ENCODE peak calls at places on chromosomes 13 and 19, in ten cellular contexts. One of them, this sample, is unnamed.

GRCh38 chr19:12801466-12802266 is at the start of the genes PRDX2 and THSD8:
- DNase-seq in stimulated activated CD4-positive, alpha-beta T cell treated with anti-CD3 and anti-CD28 coated beads, Interleukin-2, amount 100 ng/mL, for 24 hours: peak
- DNase-seq in cardiac muscle cell: peak
- DNase-seq in activated naive CD8-positive, alpha-beta T cell treated with anti-CD3 and anti-CD28 coated beads, Interleukin-2, amount 50 U/mL, for 24 hours: peak
- DNase-seq in stimulated activated CD8-positive, alpha-beta memory T cell treated with anti-CD3 and anti-CD28 coated beads, Interleukin-15, amount 100 ng/mL, for 48 hours: no peak
- DNase-seq in activated T-cell treated with anti-CD3 and anti-CD28 coated beads, Interleukin-2, amount 50 U/mL, for 48 hours: peak
- DNase-seq in foreskin keratinocyte: no peak
- DNase-seq in lower leg skin: peak
- DNase-seq in RWPE1: peak
- DNase-seq in upper lobe of right lung: peak
- DNase-seq in this sample: peak

GRCh38 chr19:4390017-4390861 is 10.1 kb downstream of the SH3GL1 start:
- DNase-seq in stimulated activated CD4-positive, alpha-beta T cell treated with anti-CD3 and anti-CD28 coated beads, Interleukin-2, amount 100 ng/mL, for 24 hours: no peak
- DNase-seq in cardiac muscle cell: peak
- DNase-seq in activated naive CD8-positive, alpha-beta T cell treated with anti-CD3 and anti-CD28 coated beads, Interleukin-2, amount 50 U/mL, for 24 hours: no peak
- DNase-seq in stimulated activated CD8-positive, alpha-beta memory T cell treated with anti-CD3 and anti-CD28 coated beads, Interleukin-15, amount 100 ng/mL, for 48 hours: no peak
- DNase-seq in activated T-cell treated with anti-CD3 and anti-CD28 coated beads, Interleukin-2, amount 50 U/mL, for 48 hours: no peak
- DNase-seq in foreskin keratinocyte: no peak
- DNase-seq in lower leg skin: no peak
- DNase-seq in RWPE1: no peak
- DNase-seq in upper lobe of right lung: no peak
- DNase-seq in this sample: no peak

GRCh38 chr13:113971471-113972231 is 2.2 kb downstream of the C13orf46 start:
- DNase-seq in stimulated activated CD4-positive, alpha-beta T cell treated with anti-CD3 and anti-CD28 coated beads, Interleukin-2, amount 100 ng/mL, for 24 hours: no peak
- DNase-seq in cardiac muscle cell: no peak
- DNase-seq in activated naive CD8-positive, alpha-beta T cell treated with anti-CD3 and anti-CD28 coated beads, Interleukin-2, amount 50 U/mL, for 24 hours: no peak
- DNase-seq in stimulated activated CD8-positive, alpha-beta memory T cell treated with anti-CD3 and anti-CD28 coated beads, Interleukin-15, amount 100 ng/mL, for 48 hours: no peak
- DNase-seq in activated T-cell treated with anti-CD3 and anti-CD28 coated beads, Interleukin-2, amount 50 U/mL, for 48 hours: no peak
- DNase-seq in foreskin keratinocyte: no peak
- DNase-seq in lower leg skin: peak
- DNase-seq in RWPE1: no peak
- DNase-seq in upper lobe of right lung: peak
- DNase-seq in this sample: no peak

GRCh38 chr19:17376935-17377600 is at the start of gene PLVAP:
- DNase-seq in stimulated activated CD4-positive, alpha-beta T cell treated with anti-CD3 and anti-CD28 coated beads, Interleukin-2, amount 100 ng/mL, for 24 hours: no peak
- DNase-seq in cardiac muscle cell: no peak
- DNase-seq in activated naive CD8-positive, alpha-beta T cell treated with anti-CD3 and anti-CD28 coated beads, Interleukin-2, amount 50 U/mL, for 24 hours: no peak
- DNase-seq in stimulated activated CD8-positive, alpha-beta memory T cell treated with anti-CD3 and anti-CD28 coated beads, Interleukin-15, amount 100 ng/mL, for 48 hours: no peak
- DNase-seq in activated T-cell treated with anti-CD3 and anti-CD28 coated beads, Interleukin-2, amount 50 U/mL, for 48 hours: no peak
- DNase-seq in foreskin keratinocyte: no peak
- DNase-seq in lower leg skin: no peak
- DNase-seq in RWPE1: no peak
- DNase-seq in upper lobe of right lung: no peak
- DNase-seq in this sample: no peak

GRCh38 chr19:16435999-16436650 is 35.6 kb downstream of the EPS15L1 start:
- DNase-seq in stimulated activated CD4-positive, alpha-beta T cell treated with anti-CD3 and anti-CD28 coated beads, Interleukin-2, amount 100 ng/mL, for 24 hours: no peak
- DNase-seq in cardiac muscle cell: peak
- DNase-seq in activated naive CD8-positive, alpha-beta T cell treated with anti-CD3 and anti-CD28 coated beads, Interleukin-2, amount 50 U/mL, for 24 hours: no peak
- DNase-seq in stimulated activated CD8-positive, alpha-beta memory T cell treated with anti-CD3 and anti-CD28 coated beads, Interleukin-15, amount 100 ng/mL, for 48 hours: no peak
- DNase-seq in activated T-cell treated with anti-CD3 and anti-CD28 coated beads, Interleukin-2, amount 50 U/mL, for 48 hours: no peak
- DNase-seq in foreskin keratinocyte: no peak
- DNase-seq in lower leg skin: no peak
- DNase-seq in RWPE1: no peak
- DNase-seq in upper lobe of right lung: no peak
- DNase-seq in this sample: no peak

GRCh38 chr19:41758846-41759245 is 3.5 kb downstream of the CEACAM6 start:
- DNase-seq in stimulated activated CD4-positive, alpha-beta T cell treated with anti-CD3 and anti-CD28 coated beads, Interleukin-2, amount 100 ng/mL, for 24 hours: no peak
- DNase-seq in cardiac muscle cell: no peak
- DNase-seq in activated naive CD8-positive, alpha-beta T cell treated with anti-CD3 and anti-CD28 coated beads, Interleukin-2, amount 50 U/mL, for 24 hours: no peak
- DNase-seq in stimulated activated CD8-positive, alpha-beta memory T cell treated with anti-CD3 and anti-CD28 coated beads, Interleukin-15, amount 100 ng/mL, for 48 hours: no peak
- DNase-seq in activated T-cell treated with anti-CD3 and anti-CD28 coated beads, Interleukin-2, amount 50 U/mL, for 48 hours: no peak
- DNase-seq in foreskin keratinocyte: no peak
- DNase-seq in lower leg skin: peak
- DNase-seq in RWPE1: no peak
- DNase-seq in upper lobe of right lung: no peak
- DNase-seq in this sample: no peak

GRCh38 chr13:99406799-99407201 is 94.5 kb upstream of the TM9SF2 start:
- DNase-seq in stimulated activated CD4-positive, alpha-beta T cell treated with anti-CD3 and anti-CD28 coated beads, Interleukin-2, amount 100 ng/mL, for 24 hours: no peak
- DNase-seq in cardiac muscle cell: peak
- DNase-seq in activated naive CD8-positive, alpha-beta T cell treated with anti-CD3 and anti-CD28 coated beads, Interleukin-2, amount 50 U/mL, for 24 hours: no peak
- DNase-seq in stimulated activated CD8-positive, alpha-beta memory T cell treated with anti-CD3 and anti-CD28 coated beads, Interleukin-15, amount 100 ng/mL, for 48 hours: no peak
- DNase-seq in activated T-cell treated with anti-CD3 and anti-CD28 coated beads, Interleukin-2, amount 50 U/mL, for 48 hours: no peak
- DNase-seq in foreskin keratinocyte: no peak
- DNase-seq in lower leg skin: peak
- DNase-seq in RWPE1: no peak
- DNase-seq in upper lobe of right lung: peak
- DNase-seq in this sample: no peak

GRCh38 chr19:40388486-40388885 is 1.5 kb downstream of the HIPK4 start:
- DNase-seq in stimulated activated CD4-positive, alpha-beta T cell treated with anti-CD3 and anti-CD28 coated beads, Interleukin-2, amount 100 ng/mL, for 24 hours: no peak
- DNase-seq in cardiac muscle cell: no peak
- DNase-seq in activated naive CD8-positive, alpha-beta T cell treated with anti-CD3 and anti-CD28 coated beads, Interleukin-2, amount 50 U/mL, for 24 hours: no peak
- DNase-seq in stimulated activated CD8-positive, alpha-beta memory T cell treated with anti-CD3 and anti-CD28 coated beads, Interleukin-15, amount 100 ng/mL, for 48 hours: no peak
- DNase-seq in activated T-cell treated with anti-CD3 and anti-CD28 coated beads, Interleukin-2, amount 50 U/mL, for 48 hours: no peak
- DNase-seq in foreskin keratinocyte: no peak
- DNase-seq in lower leg skin: no peak
- DNase-seq in RWPE1: no peak
- DNase-seq in upper lobe of right lung: no peak
- DNase-seq in this sample: no peak

GRCh38 chr13:109812375-109812774 is 26.0 kb upstream of the IRS2 start:
- DNase-seq in stimulated activated CD4-positive, alpha-beta T cell treated with anti-CD3 and anti-CD28 coated beads, Interleukin-2, amount 100 ng/mL, for 24 hours: no peak
- DNase-seq in cardiac muscle cell: no peak
- DNase-seq in activated naive CD8-positive, alpha-beta T cell treated with anti-CD3 and anti-CD28 coated beads, Interleukin-2, amount 50 U/mL, for 24 hours: no peak
- DNase-seq in stimulated activated CD8-positive, alpha-beta memory T cell treated with anti-CD3 and anti-CD28 coated beads, Interleukin-15, amount 100 ng/mL, for 48 hours: no peak
- DNase-seq in activated T-cell treated with anti-CD3 and anti-CD28 coated beads, Interleukin-2, amount 50 U/mL, for 48 hours: no peak
- DNase-seq in foreskin keratinocyte: no peak
- DNase-seq in lower leg skin: no peak
- DNase-seq in RWPE1: no peak
- DNase-seq in upper lobe of right lung: no peak
- DNase-seq in this sample: no peak

GRCh38 chr19:16384688-16385087 is 60.1 kb downstream of the KLF2 start:
- DNase-seq in stimulated activated CD4-positive, alpha-beta T cell treated with anti-CD3 and anti-CD28 coated beads, Interleukin-2, amount 100 ng/mL, for 24 hours: no peak
- DNase-seq in cardiac muscle cell: no peak
- DNase-seq in activated naive CD8-positive, alpha-beta T cell treated with anti-CD3 and anti-CD28 coated beads, Interleukin-2, amount 50 U/mL, for 24 hours: no peak
- DNase-seq in stimulated activated CD8-positive, alpha-beta memory T cell treated with anti-CD3 and anti-CD28 coated beads, Interleukin-15, amount 100 ng/mL, for 48 hours: no peak
- DNase-seq in activated T-cell treated with anti-CD3 and anti-CD28 coated beads, Interleukin-2, amount 50 U/mL, for 48 hours: no peak
- DNase-seq in foreskin keratinocyte: no peak
- DNase-seq in lower leg skin: no peak
- DNase-seq in RWPE1: no peak
- DNase-seq in upper lobe of right lung: no peak
- DNase-seq in this sample: no peak

GRCh38 chr19:41565384-41565730 is 10.6 kb upstream of the CEACAM21 start:
- DNase-seq in stimulated activated CD4-positive, alpha-beta T cell treated with anti-CD3 and anti-CD28 coated beads, Interleukin-2, amount 100 ng/mL, for 24 hours: no peak
- DNase-seq in cardiac muscle cell: no peak
- DNase-seq in activated naive CD8-positive, alpha-beta T cell treated with anti-CD3 and anti-CD28 coated beads, Interleukin-2, amount 50 U/mL, for 24 hours: no peak
- DNase-seq in stimulated activated CD8-positive, alpha-beta memory T cell treated with anti-CD3 and anti-CD28 coated beads, Interleukin-15, amount 100 ng/mL, for 48 hours: no peak
- DNase-seq in activated T-cell treated with anti-CD3 and anti-CD28 coated beads, Interleukin-2, amount 50 U/mL, for 48 hours: no peak
- DNase-seq in foreskin keratinocyte: no peak
- DNase-seq in lower leg skin: no peak
- DNase-seq in RWPE1: no peak
- DNase-seq in upper lobe of right lung: no peak
- DNase-seq in this sample: no peak

GRCh38 chr13:111114362-111115050 is 604 bp upstream of the ARHGEF7 start:
- DNase-seq in stimulated activated CD4-positive, alpha-beta T cell treated with anti-CD3 and anti-CD28 coated beads, Interleukin-2, amount 100 ng/mL, for 24 hours: peak
- DNase-seq in cardiac muscle cell: peak
- DNase-seq in activated naive CD8-positive, alpha-beta T cell treated with anti-CD3 and anti-CD28 coated beads, Interleukin-2, amount 50 U/mL, for 24 hours: no peak
- DNase-seq in stimulated activated CD8-positive, alpha-beta memory T cell treated with anti-CD3 and anti-CD28 coated beads, Interleukin-15, amount 100 ng/mL, for 48 hours: no peak
- DNase-seq in activated T-cell treated with anti-CD3 and anti-CD28 coated beads, Interleukin-2, amount 50 U/mL, for 48 hours: peak
- DNase-seq in foreskin keratinocyte: no peak
- DNase-seq in lower leg skin: peak
- DNase-seq in RWPE1: no peak
- DNase-seq in upper lobe of right lung: peak
- DNase-seq in this sample: peak

GRCh38 chr13:98890920-98891319 is 86.9 kb downstream of the DOCK9 start:
- DNase-seq in stimulated activated CD4-positive, alpha-beta T cell treated with anti-CD3 and anti-CD28 coated beads, Interleukin-2, amount 100 ng/mL, for 24 hours: no peak
- DNase-seq in cardiac muscle cell: no peak
- DNase-seq in activated naive CD8-positive, alpha-beta T cell treated with anti-CD3 and anti-CD28 coated beads, Interleukin-2, amount 50 U/mL, for 24 hours: no peak
- DNase-seq in stimulated activated CD8-positive, alpha-beta memory T cell treated with anti-CD3 and anti-CD28 coated beads, Interleukin-15, amount 100 ng/mL, for 48 hours: no peak
- DNase-seq in activated T-cell treated with anti-CD3 and anti-CD28 coated beads, Interleukin-2, amount 50 U/mL, for 48 hours: no peak
- DNase-seq in foreskin keratinocyte: no peak
- DNase-seq in lower leg skin: no peak
- DNase-seq in RWPE1: no peak
- DNase-seq in upper lobe of right lung: no peak
- DNase-seq in this sample: no peak

GRCh38 chr19:4140237-4140711 is 13.2 kb upstream of the CREB3L3 start:
- DNase-seq in stimulated activated CD4-positive, alpha-beta T cell treated with anti-CD3 and anti-CD28 coated beads, Interleukin-2, amount 100 ng/mL, for 24 hours: peak
- DNase-seq in cardiac muscle cell: peak
- DNase-seq in activated naive CD8-positive, alpha-beta T cell treated with anti-CD3 and anti-CD28 coated beads, Interleukin-2, amount 50 U/mL, for 24 hours: peak
- DNase-seq in stimulated activated CD8-positive, alpha-beta memory T cell treated with anti-CD3 and anti-CD28 coated beads, Interleukin-15, amount 100 ng/mL, for 48 hours: no peak
- DNase-seq in activated T-cell treated with anti-CD3 and anti-CD28 coated beads, Interleukin-2, amount 50 U/mL, for 48 hours: peak
- DNase-seq in foreskin keratinocyte: no peak
- DNase-seq in lower leg skin: no peak
- DNase-seq in RWPE1: peak
- DNase-seq in upper lobe of right lung: no peak
- DNase-seq in this sample: peak

GRCh38 chr13:34435338-34435737 is 506.7 kb upstream of the NBEA start:
- DNase-seq in stimulated activated CD4-positive, alpha-beta T cell treated with anti-CD3 and anti-CD28 coated beads, Interleukin-2, amount 100 ng/mL, for 24 hours: no peak
- DNase-seq in cardiac muscle cell: peak
- DNase-seq in activated naive CD8-positive, alpha-beta T cell treated with anti-CD3 and anti-CD28 coated beads, Interleukin-2, amount 50 U/mL, for 24 hours: no peak
- DNase-seq in stimulated activated CD8-positive, alpha-beta memory T cell treated with anti-CD3 and anti-CD28 coated beads, Interleukin-15, amount 100 ng/mL, for 48 hours: no peak
- DNase-seq in activated T-cell treated with anti-CD3 and anti-CD28 coated beads, Interleukin-2, amount 50 U/mL, for 48 hours: no peak
- DNase-seq in foreskin keratinocyte: no peak
- DNase-seq in lower leg skin: no peak
- DNase-seq in RWPE1: no peak
- DNase-seq in upper lobe of right lung: no peak
- DNase-seq in this sample: peak

GRCh38 chr13:89150362-89150761 is 1479.2 kb downstream of the SLITRK5 start:
- DNase-seq in stimulated activated CD4-positive, alpha-beta T cell treated with anti-CD3 and anti-CD28 coated beads, Interleukin-2, amount 100 ng/mL, for 24 hours: no peak
- DNase-seq in cardiac muscle cell: peak
- DNase-seq in activated naive CD8-positive, alpha-beta T cell treated with anti-CD3 and anti-CD28 coated beads, Interleukin-2, amount 50 U/mL, for 24 hours: no peak
- DNase-seq in stimulated activated CD8-positive, alpha-beta memory T cell treated with anti-CD3 and anti-CD28 coated beads, Interleukin-15, amount 100 ng/mL, for 48 hours: no peak
- DNase-seq in activated T-cell treated with anti-CD3 and anti-CD28 coated beads, Interleukin-2, amount 50 U/mL, for 48 hours: no peak
- DNase-seq in foreskin keratinocyte: no peak
- DNase-seq in lower leg skin: no peak
- DNase-seq in RWPE1: no peak
- DNase-seq in upper lobe of right lung: no peak
- DNase-seq in this sample: no peak

GRCh38 chr13:112768795-112769411 is 79.1 kb downstream of the ATP11A start:
- DNase-seq in stimulated activated CD4-positive, alpha-beta T cell treated with anti-CD3 and anti-CD28 coated beads, Interleukin-2, amount 100 ng/mL, for 24 hours: no peak
- DNase-seq in cardiac muscle cell: no peak
- DNase-seq in activated naive CD8-positive, alpha-beta T cell treated with anti-CD3 and anti-CD28 coated beads, Interleukin-2, amount 50 U/mL, for 24 hours: peak
- DNase-seq in stimulated activated CD8-positive, alpha-beta memory T cell treated with anti-CD3 and anti-CD28 coated beads, Interleukin-15, amount 100 ng/mL, for 48 hours: peak
- DNase-seq in activated T-cell treated with anti-CD3 and anti-CD28 coated beads, Interleukin-2, amount 50 U/mL, for 48 hours: no peak
- DNase-seq in foreskin keratinocyte: no peak
- DNase-seq in lower leg skin: no peak
- DNase-seq in RWPE1: no peak
- DNase-seq in upper lobe of right lung: peak
- DNase-seq in this sample: peak

GRCh38 chr19:12365094-12365371 is 450 bp downstream of the ZNF442 start:
- DNase-seq in stimulated activated CD4-positive, alpha-beta T cell treated with anti-CD3 and anti-CD28 coated beads, Interleukin-2, amount 100 ng/mL, for 24 hours: no peak
- DNase-seq in cardiac muscle cell: peak
- DNase-seq in activated naive CD8-positive, alpha-beta T cell treated with anti-CD3 and anti-CD28 coated beads, Interleukin-2, amount 50 U/mL, for 24 hours: no peak
- DNase-seq in stimulated activated CD8-positive, alpha-beta memory T cell treated with anti-CD3 and anti-CD28 coated beads, Interleukin-15, amount 100 ng/mL, for 48 hours: no peak
- DNase-seq in activated T-cell treated with anti-CD3 and anti-CD28 coated beads, Interleukin-2, amount 50 U/mL, for 48 hours: no peak
- DNase-seq in foreskin keratinocyte: no peak
- DNase-seq in lower leg skin: peak
- DNase-seq in RWPE1: peak
- DNase-seq in upper lobe of right lung: no peak
- DNase-seq in this sample: peak

GRCh38 chr13:113169277-113170272 is 11.1 kb downstream of the PROZ start:
- DNase-seq in stimulated activated CD4-positive, alpha-beta T cell treated with anti-CD3 and anti-CD28 coated beads, Interleukin-2, amount 100 ng/mL, for 24 hours: no peak
- DNase-seq in cardiac muscle cell: no peak
- DNase-seq in activated naive CD8-positive, alpha-beta T cell treated with anti-CD3 and anti-CD28 coated beads, Interleukin-2, amount 50 U/mL, for 24 hours: no peak
- DNase-seq in stimulated activated CD8-positive, alpha-beta memory T cell treated with anti-CD3 and anti-CD28 coated beads, Interleukin-15, amount 100 ng/mL, for 48 hours: no peak
- DNase-seq in activated T-cell treated with anti-CD3 and anti-CD28 coated beads, Interleukin-2, amount 50 U/mL, for 48 hours: no peak
- DNase-seq in foreskin keratinocyte: no peak
- DNase-seq in lower leg skin: peak
- DNase-seq in RWPE1: no peak
- DNase-seq in upper lobe of right lung: no peak
- DNase-seq in this sample: peak

GRCh38 chr13:111484129-111484925 is 163.9 kb downstream of the TEX29 start:
- DNase-seq in stimulated activated CD4-positive, alpha-beta T cell treated with anti-CD3 and anti-CD28 coated beads, Interleukin-2, amount 100 ng/mL, for 24 hours: no peak
- DNase-seq in cardiac muscle cell: no peak
- DNase-seq in activated naive CD8-positive, alpha-beta T cell treated with anti-CD3 and anti-CD28 coated beads, Interleukin-2, amount 50 U/mL, for 24 hours: no peak
- DNase-seq in stimulated activated CD8-positive, alpha-beta memory T cell treated with anti-CD3 and anti-CD28 coated beads, Interleukin-15, amount 100 ng/mL, for 48 hours: no peak
- DNase-seq in activated T-cell treated with anti-CD3 and anti-CD28 coated beads, Interleukin-2, amount 50 U/mL, for 48 hours: no peak
- DNase-seq in foreskin keratinocyte: no peak
- DNase-seq in lower leg skin: peak
- DNase-seq in RWPE1: no peak
- DNase-seq in upper lobe of right lung: peak
- DNase-seq in this sample: no peak

GRCh38 chr13:113337556-113337955 is 26.4 kb downstream of the GRTP1 start:
- DNase-seq in stimulated activated CD4-positive, alpha-beta T cell treated with anti-CD3 and anti-CD28 coated beads, Interleukin-2, amount 100 ng/mL, for 24 hours: no peak
- DNase-seq in cardiac muscle cell: no peak
- DNase-seq in activated naive CD8-positive, alpha-beta T cell treated with anti-CD3 and anti-CD28 coated beads, Interleukin-2, amount 50 U/mL, for 24 hours: no peak
- DNase-seq in stimulated activated CD8-positive, alpha-beta memory T cell treated with anti-CD3 and anti-CD28 coated beads, Interleukin-15, amount 100 ng/mL, for 48 hours: no peak
- DNase-seq in activated T-cell treated with anti-CD3 and anti-CD28 coated beads, Interleukin-2, amount 50 U/mL, for 48 hours: no peak
- DNase-seq in foreskin keratinocyte: no peak
- DNase-seq in lower leg skin: no peak
- DNase-seq in RWPE1: no peak
- DNase-seq in upper lobe of right lung: no peak
- DNase-seq in this sample: no peak

GRCh38 chr19:55379161-55379560 is 2.5 kb downstream of the TMEM190 start:
- DNase-seq in stimulated activated CD4-positive, alpha-beta T cell treated with anti-CD3 and anti-CD28 coated beads, Interleukin-2, amount 100 ng/mL, for 24 hours: no peak
- DNase-seq in cardiac muscle cell: no peak
- DNase-seq in activated naive CD8-positive, alpha-beta T cell treated with anti-CD3 and anti-CD28 coated beads, Interleukin-2, amount 50 U/mL, for 24 hours: no peak
- DNase-seq in stimulated activated CD8-positive, alpha-beta memory T cell treated with anti-CD3 and anti-CD28 coated beads, Interleukin-15, amount 100 ng/mL, for 48 hours: no peak
- DNase-seq in activated T-cell treated with anti-CD3 and anti-CD28 coated beads, Interleukin-2, amount 50 U/mL, for 48 hours: no peak
- DNase-seq in foreskin keratinocyte: no peak
- DNase-seq in lower leg skin: no peak
- DNase-seq in RWPE1: no peak
- DNase-seq in upper lobe of right lung: no peak
- DNase-seq in this sample: no peak

This sample was measured in DMS53.